ENCODE peak calls at places on chromosomes 11 and 22, in five cellular contexts. One of them, this sample, is unnamed.

GRCh38 chr22:38964989-38965388 is 7.6 kb downstream of the APOBEC3A start:
- DNase-seq in D721Med: no peak
- DNase-seq in dorsolateral prefrontal cortex: no peak
- DNase-seq in activated CD4-positive, alpha-beta T cell treated with anti-CD3 and anti-CD28 coated beads for 1 hour: no peak
- DNase-seq in kidney glomerular epithelial cell: no peak
- DNase-seq in this sample: no peak

GRCh38 chr11:89660234-89660633 is 49.9 kb upstream of the TRIM77 start:
- DNase-seq in D721Med: no peak
- DNase-seq in dorsolateral prefrontal cortex: no peak
- DNase-seq in activated CD4-positive, alpha-beta T cell treated with anti-CD3 and anti-CD28 coated beads for 1 hour: no peak
- DNase-seq in kidney glomerular epithelial cell: no peak
- DNase-seq in this sample: no peak

GRCh38 chr22:35065796-35066218 is at the start of gene ISX:
- DNase-seq in D721Med: no peak
- DNase-seq in dorsolateral prefrontal cortex: no peak
- DNase-seq in activated CD4-positive, alpha-beta T cell treated with anti-CD3 and anti-CD28 coated beads for 1 hour: no peak
- DNase-seq in kidney glomerular epithelial cell: no peak
- DNase-seq in this sample: no peak

GRCh38 chr22:39349967-39350802 is at the start of gene SYNGR1:
- DNase-seq in D721Med: no peak
- DNase-seq in dorsolateral prefrontal cortex: no peak
- DNase-seq in activated CD4-positive, alpha-beta T cell treated with anti-CD3 and anti-CD28 coated beads for 1 hour: no peak
- DNase-seq in kidney glomerular epithelial cell: no peak
- DNase-seq in this sample: no peak

GRCh38 chr11:17714870-17715269 is 4.5 kb upstream of the MYOD1 start:
- DNase-seq in D721Med: no peak
- DNase-seq in dorsolateral prefrontal cortex: no peak
- DNase-seq in activated CD4-positive, alpha-beta T cell treated with anti-CD3 and anti-CD28 coated beads for 1 hour: no peak
- DNase-seq in kidney glomerular epithelial cell: no peak
- DNase-seq in this sample: no peak

GRCh38 chr11:14350716-14351238 is 8.2 kb downstream of the RRAS2 start:
- DNase-seq in D721Med: no peak
- DNase-seq in dorsolateral prefrontal cortex: no peak
- DNase-seq in activated CD4-positive, alpha-beta T cell treated with anti-CD3 and anti-CD28 coated beads for 1 hour: no peak
- DNase-seq in kidney glomerular epithelial cell: no peak
- DNase-seq in this sample: no peak

GRCh38 chr22:47379037-47379436 is 616.6 kb downstream of the TBC1D22A start:
- DNase-seq in D721Med: no peak
- DNase-seq in dorsolateral prefrontal cortex: no peak
- DNase-seq in activated CD4-positive, alpha-beta T cell treated with anti-CD3 and anti-CD28 coated beads for 1 hour: no peak
- DNase-seq in kidney glomerular epithelial cell: no peak
- DNase-seq in this sample: no peak

GRCh38 chr22:42932857-42933782 is 76.0 kb upstream of the ARFGAP3 start:
- DNase-seq in D721Med: no peak
- DNase-seq in dorsolateral prefrontal cortex: no peak
- DNase-seq in activated CD4-positive, alpha-beta T cell treated with anti-CD3 and anti-CD28 coated beads for 1 hour: no peak
- DNase-seq in kidney glomerular epithelial cell: no peak
- DNase-seq in this sample: no peak

GRCh38 chr11:134958336-134958640 is 546.2 kb upstream of the B3GAT1 start:
- DNase-seq in D721Med: no peak
- DNase-seq in dorsolateral prefrontal cortex: no peak
- DNase-seq in activated CD4-positive, alpha-beta T cell treated with anti-CD3 and anti-CD28 coated beads for 1 hour: no peak
- DNase-seq in kidney glomerular epithelial cell: no peak
- DNase-seq in this sample: no peak

GRCh38 chr11:67667490-67668190 is 6.8 kb downstream of the ALDH3B2 start:
- DNase-seq in D721Med: no peak
- DNase-seq in dorsolateral prefrontal cortex: no peak
- DNase-seq in activated CD4-positive, alpha-beta T cell treated with anti-CD3 and anti-CD28 coated beads for 1 hour: no peak
- DNase-seq in kidney glomerular epithelial cell: no peak
- DNase-seq in this sample: no peak

GRCh38 chr11:121595717-121596156 is 143.0 kb upstream of the SORL1-AS1 start:
- DNase-seq in D721Med: no peak
- DNase-seq in dorsolateral prefrontal cortex: no peak
- DNase-seq in activated CD4-positive, alpha-beta T cell treated with anti-CD3 and anti-CD28 coated beads for 1 hour: no peak
- DNase-seq in kidney glomerular epithelial cell: peak; percentile 90
- DNase-seq in this sample: no peak

GRCh38 chr22:25492950-25493790 is 71.3 kb upstream of the GRK3 start:
- DNase-seq in D721Med: peak; percentile 29
- DNase-seq in dorsolateral prefrontal cortex: peak; percentile 35
- DNase-seq in activated CD4-positive, alpha-beta T cell treated with anti-CD3 and anti-CD28 coated beads for 1 hour: no peak
- DNase-seq in kidney glomerular epithelial cell: no peak
- DNase-seq in this sample: no peak

GRCh38 chr11:115605397-115606222 is 101.4 kb upstream of the CADM1 start:
- DNase-seq in D721Med: no peak
- DNase-seq in dorsolateral prefrontal cortex: no peak
- DNase-seq in activated CD4-positive, alpha-beta T cell treated with anti-CD3 and anti-CD28 coated beads for 1 hour: no peak
- DNase-seq in kidney glomerular epithelial cell: no peak
- DNase-seq in this sample: no peak

GRCh38 chr11:27971256-27971655 is 136.7 kb downstream of the KIF18A start:
- DNase-seq in D721Med: no peak
- DNase-seq in dorsolateral prefrontal cortex: no peak
- DNase-seq in activated CD4-positive, alpha-beta T cell treated with anti-CD3 and anti-CD28 coated beads for 1 hour: no peak
- DNase-seq in kidney glomerular epithelial cell: no peak
- DNase-seq in this sample: no peak

GRCh38 chr11:64864473-64865285 is 13.7 kb downstream of the EHD1 start:
- DNase-seq in D721Med: no peak
- DNase-seq in dorsolateral prefrontal cortex: no peak
- DNase-seq in activated CD4-positive, alpha-beta T cell treated with anti-CD3 and anti-CD28 coated beads for 1 hour: no peak
- DNase-seq in kidney glomerular epithelial cell: peak; percentile 28
- DNase-seq in this sample: no peak

GRCh38 chr11:117443269-117444186 is 115.9 kb downstream of the CEP164 start:
- DNase-seq in D721Med: peak; percentile 81
- DNase-seq in dorsolateral prefrontal cortex: peak; percentile 68
- DNase-seq in activated CD4-positive, alpha-beta T cell treated with anti-CD3 and anti-CD28 coated beads for 1 hour: no peak
- DNase-seq in kidney glomerular epithelial cell: no peak
- DNase-seq in this sample: no peak

GRCh38 chr11:86692317-86692716 is 19.9 kb upstream of the ME3 start:
- DNase-seq in D721Med: no peak
- DNase-seq in dorsolateral prefrontal cortex: no peak
- DNase-seq in activated CD4-positive, alpha-beta T cell treated with anti-CD3 and anti-CD28 coated beads for 1 hour: no peak
- DNase-seq in kidney glomerular epithelial cell: peak; percentile 35
- DNase-seq in this sample: no peak

GRCh38 chr11:34174411-34175041 is 69.1 kb downstream of the NAT10 start:
- DNase-seq in D721Med: peak; percentile 83
- DNase-seq in dorsolateral prefrontal cortex: peak; percentile 76
- DNase-seq in activated CD4-positive, alpha-beta T cell treated with anti-CD3 and anti-CD28 coated beads for 1 hour: peak; percentile 70
- DNase-seq in kidney glomerular epithelial cell: peak; percentile 33
- DNase-seq in this sample: peak; percentile 71

GRCh38 chr11:57162179-57162898 is 19.4 kb upstream of the LRRC55 start:
- DNase-seq in D721Med: no peak
- DNase-seq in dorsolateral prefrontal cortex: no peak
- DNase-seq in activated CD4-positive, alpha-beta T cell treated with anti-CD3 and anti-CD28 coated beads for 1 hour: no peak
- DNase-seq in kidney glomerular epithelial cell: no peak
- DNase-seq in this sample: no peak

GRCh38 chr11:117950999-117951961 is 22.1 kb upstream of the TMPRSS13 start:
- DNase-seq in D721Med: no peak
- DNase-seq in dorsolateral prefrontal cortex: no peak
- DNase-seq in activated CD4-positive, alpha-beta T cell treated with anti-CD3 and anti-CD28 coated beads for 1 hour: no peak
- DNase-seq in kidney glomerular epithelial cell: no peak
- DNase-seq in this sample: peak; percentile 33

GRCh38 chr22:42385691-42386090 is 46.5 kb downstream of the NFAM1 start:
- DNase-seq in D721Med: no peak
- DNase-seq in dorsolateral prefrontal cortex: peak; percentile 76
- DNase-seq in activated CD4-positive, alpha-beta T cell treated with anti-CD3 and anti-CD28 coated beads for 1 hour: no peak
- DNase-seq in kidney glomerular epithelial cell: no peak
- DNase-seq in this sample: no peak

GRCh38 chr11:116930177-116930576 is 92.8 kb upstream of the APOA1 start:
- DNase-seq in D721Med: no peak
- DNase-seq in dorsolateral prefrontal cortex: no peak
- DNase-seq in activated CD4-positive, alpha-beta T cell treated with anti-CD3 and anti-CD28 coated beads for 1 hour: peak; percentile 23
- DNase-seq in kidney glomerular epithelial cell: no peak
- DNase-seq in this sample: peak; percentile 12

GRCh38 chr11:106077609-106078517 is at the start of gene AASDHPPT:
- DNase-seq in D721Med: peak; percentile 11
- DNase-seq in dorsolateral prefrontal cortex: no peak
- DNase-seq in activated CD4-positive, alpha-beta T cell treated with anti-CD3 and anti-CD28 coated beads for 1 hour: no peak
- DNase-seq in kidney glomerular epithelial cell: peak; percentile 36
- DNase-seq in this sample: no peak

GRCh38 chr22:28548411-28548810 is 131.2 kb downstream of the TTC28 start:
- DNase-seq in D721Med: no peak
- DNase-seq in dorsolateral prefrontal cortex: no peak
- DNase-seq in activated CD4-positive, alpha-beta T cell treated with anti-CD3 and anti-CD28 coated beads for 1 hour: no peak
- DNase-seq in kidney glomerular epithelial cell: no peak
- DNase-seq in this sample: no peak

GRCh38 chr22:38135133-38135706 is 24.7 kb upstream of the BAIAP2L2 start:
- DNase-seq in D721Med: no peak
- DNase-seq in dorsolateral prefrontal cortex: peak; percentile 44
- DNase-seq in activated CD4-positive, alpha-beta T cell treated with anti-CD3 and anti-CD28 coated beads for 1 hour: no peak
- DNase-seq in kidney glomerular epithelial cell: peak; percentile 13
- DNase-seq in this sample: no peak

This sample was measured in effector CD4-positive, alpha-beta T cell.